ENCODE peak calls at places on chromosome 18, in seven cellular contexts. W is GM23248, E is LoVo, N is substantia nigra, D is NCI-H2081, K is HEK293T, J is left ventricle myocardium superior. L is an unnamed sample.

GRCh38 chr18:5518899-5519371 is 24.9 kb downstream of the EPB41L3 start:
- DNase-seq in E (no peak), K (peak; percentile 20), D (no peak), N (no peak), W (peak; percentile 72), J (no peak), L (no peak)

GRCh38 chr18:79857082-79857661 is 59.4 kb downstream of the KCNG2 start:
- DNase-seq in E (no peak), D (no peak), W (peak; percentile 48), N (no peak), J (peak; percentile 29), K (no peak), L (no peak)

GRCh38 chr18:59610546-59611140 is 86.6 kb downstream of the CCBE1 start:
- DNase-seq in K (no peak), J (no peak), E (no peak), W (no peak), D (no peak), N (no peak), L (no peak)

GRCh38 chr18:23191952-23192662 is 56.8 kb downstream of the CABLES1 start:
- DNase-seq in W (peak; percentile 79), D (peak; percentile 18), K (no peak), N (peak; percentile 30), J (peak; percentile 78), E (no peak), L (no peak)

GRCh38 chr18:58496937-58497336 is 132.0 kb downstream of the ALPK2 start:
- DNase-seq in W (no peak), J (no peak), K (peak; percentile 31), D (no peak), N (no peak), E (no peak), L (no peak)

GRCh38 chr18:22558945-22559385 is 141.2 kb upstream of the CTAGE1 start:
- DNase-seq in D (no peak), K (peak; percentile 69), W (peak; percentile 85), E (no peak), N (no peak), J (peak; percentile 82), L (no peak)

GRCh38 chr18:36284671-36285295 is 12.7 kb upstream of the FHOD3 start:
- DNase-seq in E (peak; percentile 72), D (peak; percentile 60), J (no peak), N (no peak), K (peak; percentile 78), W (peak; percentile 77), L (no peak)

GRCh38 chr18:73785276-73785675 is 362.4 kb downstream of the FBXO15 start:
- DNase-seq in N (no peak), J (no peak), W (peak; percentile 9), E (no peak), D (no peak), K (no peak), L (no peak)

GRCh38 chr18:45161850-45162249 is 453.4 kb upstream of the SLC14A2 start:
- DNase-seq in J (no peak), D (no peak), E (no peak), N (no peak), W (no peak), K (no peak), L (no peak)

GRCh38 chr18:3493501-3494244 is 43.7 kb downstream of the TGIF1 start:
- DNase-seq in W (no peak), N (no peak), E (no peak), D (no peak), J (no peak), K (no peak), L (no peak)

GRCh38 chr18:42576141-42576540 is 539.3 kb downstream of the RIT2 start:
- DNase-seq in N (no peak), K (no peak), E (no peak), W (no peak), J (no peak), D (no peak), L (no peak)

GRCh38 chr18:48892146-48892855 is 58.5 kb downstream of the SMAD7 start:
- DNase-seq in E (no peak), K (no peak), D (peak; percentile 15), N (no peak), W (no peak), J (no peak), L (no peak)

GRCh38 chr18:27616324-27616723 is 431.2 kb upstream of the CHST9 start:
- DNase-seq in N (no peak), K (no peak), E (no peak), W (no peak), D (no peak), J (no peak), L (no peak)

GRCh38 chr18:23540867-23541266 is 37.6 kb downstream of the RMC1 start:
- DNase-seq in E (no peak), N (no peak), D (no peak), K (no peak), W (no peak), J (no peak), L (no peak)

GRCh38 chr18:26719909-26720308 is 145.6 kb downstream of the AQP4 start:
- DNase-seq in N (no peak), J (no peak), E (no peak), W (no peak), K (no peak), D (no peak), L (no peak)

GRCh38 chr18:71168576-71169145 is 879.8 kb downstream of the SOCS6 start:
- DNase-seq in N (no peak), J (no peak), E (no peak), D (no peak), K (no peak), W (no peak), L (no peak)

GRCh38 chr18:50751490-50751889 is 68.3 kb downstream of the MRO start:
- DNase-seq in N (no peak), K (no peak), D (no peak), J (no peak), W (no peak), E (no peak), L (no peak)

GRCh38 chr18:9177047-9177446 is 40.5 kb downstream of the ANKRD12 start:
- DNase-seq in K (peak; percentile 4), E (no peak), N (no peak), J (no peak), W (no peak), D (no peak), L (no peak)

GRCh38 chr18:32271649-32272324 is 81.9 kb downstream of the MEP1B start:
- DNase-seq in E (peak; percentile 59), N (no peak), J (no peak), K (peak; percentile 81), W (peak; percentile 69), D (peak; percentile 14), L (no peak)

L was measured in esophagus squamous epithelium.